ENCODE peak calls at places on chromosomes 7 and 10, in four cellular contexts. Y is mammary epithelial cell, M is neural progenitor cell, Z is GM23248. S is an unnamed sample.
A peak's percentile ranks its signal among the peaks of the same experiment; 100 is the strongest.

GRCh38 chr7:23044581-23044980 is 30.7 kb upstream of the HYCC1 start:
- DNase-seq in M (no peak), Z (no peak), Y (no peak), S (no peak)

GRCh38 chr10:74704629-74705360 is 121.6 kb upstream of the KAT6B start:
- DNase-seq in Z (no peak), M (no peak), Y (no peak), S (no peak)

GRCh38 chr7:159026271-159027047 is 118.2 kb downstream of the VIPR2 start:
- DNase-seq in M (peak; percentile 93), Z (no peak), Y (no peak), S (no peak)

GRCh38 chr10:72564596-72564995 is 61.3 kb downstream of the MICU1 start:
- DNase-seq in Y (peak; percentile 3), Z (peak; percentile 91), M (no peak), S (no peak)

GRCh38 chr10:79409038-79410035 is 36.1 kb downstream of the ZCCHC24 start:
- DNase-seq in M (no peak), Z (no peak), Y (no peak), S (peak; percentile 66)

GRCh38 chr7:19747740-19748339 is 25.6 kb downstream of the TMEM196 start:
- DNase-seq in Z (peak; percentile 59), Y (peak; percentile 21), M (peak; percentile 67), S (no peak)

GRCh38 chr10:99328579-99329237 is 448 bp upstream of the CNNM1 start:
- DNase-seq in M (no peak), Z (peak; percentile 64), Y (peak; percentile 11), S (no peak)

GRCh38 chr7:96121752-96122151 is 200.1 kb downstream of the SLC25A13 start:
- DNase-seq in M (no peak), Z (no peak), Y (no peak), S (no peak)

GRCh38 chr7:45026013-45026412 is 26.0 kb downstream of the CCM2 start:
- DNase-seq in Y (no peak), M (no peak), Z (no peak), S (no peak)
- H3K4me1 ChIP-seq in Y (peaks cover 42% of the 10 kb centered on the region), M (no peaks in the 10 kb centered on the region), Z (peaks cover 13% of the 10 kb centered on the region), S (no peaks in the 10 kb centered on the region)

DNA sequence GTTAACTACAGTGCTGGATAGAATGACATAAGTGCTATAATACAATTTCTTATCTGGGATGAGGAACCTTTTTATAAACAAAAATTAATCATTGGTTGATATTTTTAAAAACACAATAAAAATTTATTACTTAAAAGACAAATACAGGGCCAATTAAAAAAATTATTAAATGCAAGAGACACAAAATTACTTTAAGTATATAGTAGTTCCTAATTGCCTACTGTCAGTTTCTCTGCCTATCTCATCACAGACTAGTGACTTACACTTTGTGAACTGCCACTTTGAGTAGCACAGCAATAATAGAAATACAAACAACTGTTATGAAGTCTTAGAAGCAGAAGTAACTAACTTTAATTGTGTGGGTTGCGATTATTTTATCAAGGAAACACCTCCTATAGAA is 8.4 kb downstream of the TES start:
- DNase-seq in Z (no peak), Y (no peak), M (no peak), S (no peak)
- H3K4me3 ChIP-seq in Z (no peak overlapping the region), Y (no peak overlapping the region), M (no peak overlapping the region), S (no peak overlapping the region)

DNA sequence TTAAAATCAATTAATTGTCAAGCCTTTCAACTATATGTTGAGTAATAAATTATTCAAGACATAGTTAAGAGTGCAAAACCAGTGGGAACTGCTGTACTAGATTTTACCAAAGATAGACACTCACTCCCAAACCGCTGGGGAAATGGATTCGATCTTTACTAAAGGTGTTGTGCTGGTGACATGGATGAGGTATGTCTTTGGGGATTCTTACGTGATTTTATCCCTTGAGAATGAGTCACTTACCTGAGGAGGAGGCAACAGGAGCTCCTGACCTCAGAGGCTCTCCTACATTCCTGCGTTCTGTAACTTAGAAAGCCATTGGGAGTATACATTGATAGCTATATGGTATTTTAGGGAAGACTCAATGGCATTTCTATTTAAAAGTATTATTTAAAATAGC is 165.5 kb downstream of the PKD1L1 start:
- DNase-seq in Z (no peak), Y (peak; percentile 84), M (no peak), S (no peak)
- H3K9ac ChIP-seq in Z (no peak overlapping the region), Y (no peak overlapping the region), M (no peak overlapping the region), S (no peak overlapping the region)

GRCh38 chr7:129782257-129783096 is 170.3 kb downstream of the UBE2H start:
- DNase-seq in M (peak; percentile 58), Y (no peak), Z (peak; percentile 31), S (no peak)

GRCh38 chr7:129781856-129782256 is 170.3 kb downstream of the NRF1 start:
- DNase-seq in Z (no peak), Y (no peak), M (peak; percentile 82), S (no peak)

GRCh38 chr7:129779602-129780256 is 168.2 kb downstream of the NRF1 start:
- DNase-seq in Y (peak; percentile 82), M (peak; percentile 85), Z (peak; percentile 52), S (peak; percentile 86)

GRCh38 chr7:129780257-129781127 is 169.0 kb downstream of the NRF1 start:
- DNase-seq in Y (peak; percentile 90), Z (peak; percentile 40), M (peak; percentile 71), S (peak; percentile 94)

DNA sequence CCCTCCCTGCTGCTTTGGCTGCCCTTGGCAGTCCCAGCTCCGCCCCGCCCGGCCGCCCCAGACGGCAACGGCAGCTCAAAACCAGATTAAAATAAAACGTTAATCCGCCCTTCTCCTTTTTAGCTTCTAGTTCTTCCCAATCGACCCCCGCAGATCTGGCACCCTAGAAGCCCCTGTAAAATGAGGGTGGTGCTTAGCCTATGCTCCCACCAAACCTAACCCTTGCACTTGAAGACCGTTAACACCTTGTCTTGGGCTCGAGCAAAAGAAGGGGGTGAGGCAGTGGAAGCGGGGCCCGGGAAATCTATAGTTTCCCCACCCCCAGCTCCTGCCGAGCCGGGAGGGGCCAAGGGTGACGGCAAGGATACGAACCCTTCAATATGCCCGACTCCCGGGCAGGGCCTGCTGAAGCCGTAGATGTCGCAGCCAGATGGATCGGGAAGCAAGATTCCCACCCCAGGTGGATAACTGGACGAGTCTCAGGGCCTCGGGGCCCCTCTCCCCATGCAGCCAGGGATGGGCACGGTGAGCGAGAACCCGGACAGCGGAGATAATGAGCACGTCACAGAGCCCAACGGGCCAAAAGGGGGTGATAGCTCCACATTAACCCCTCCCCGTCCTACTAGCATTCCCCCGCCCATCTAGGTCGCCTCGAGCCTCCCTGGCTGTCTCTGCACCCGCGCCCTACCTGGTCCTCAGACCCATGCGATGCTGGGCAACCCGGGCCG is 169.8 kb downstream of the NRF1 start:
- DNase-seq in Z (no peak), Y (no peak), M (no peak), S (no peak)
- H3K4me1 ChIP-seq in Z (no peaks in the 10 kb centered on the region), Y (peaks cover 13% of the 10 kb centered on the region), M (peaks cover 45% of the 10 kb centered on the region), S (peaks cover 23% of the 10 kb centered on the region)

DNA sequence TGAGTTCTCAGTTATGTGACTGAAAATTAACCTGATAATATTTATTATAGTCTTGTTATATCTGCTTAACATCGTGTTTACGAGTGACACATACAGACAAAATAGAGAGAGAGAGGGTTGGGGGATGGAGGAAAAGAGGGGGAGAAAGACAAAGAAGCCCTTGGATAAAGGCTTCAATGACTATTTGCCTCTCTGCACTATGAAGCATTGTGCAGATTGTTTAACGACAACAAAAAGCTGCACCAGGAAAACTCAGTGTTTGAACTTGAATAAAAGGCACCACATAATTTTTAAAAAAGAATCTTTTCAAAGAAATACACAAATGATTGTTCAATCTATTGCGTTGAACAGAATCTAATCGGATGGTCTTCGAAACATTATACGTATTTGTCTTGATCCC is 27.8 kb downstream of the MAGI2 start:
- DNase-seq in Y (no peak), Z (no peak), M (no peak), S (no peak)
- H3K4me3 ChIP-seq in Y (no peak overlapping the region), Z (no peak overlapping the region), M (no peak overlapping the region), S (no peak overlapping the region)

GRCh38 chr7:21106296-21106732 is 319.6 kb upstream of the SP8 start:
- DNase-seq in M (no peak), Y (peak; percentile 96), Z (no peak), S (no peak)

GRCh38 chr7:21104124-21104500 is 317.4 kb upstream of the SP8 start:
- DNase-seq in Y (peak; percentile 51), M (no peak), Z (no peak), S (no peak)

GRCh38 chr7:21107101-21107500 is 320.4 kb upstream of the SP8 start:
- DNase-seq in Y (peak; percentile 31), M (no peak), Z (no peak), S (no peak)

GRCh38 chr7:21099955-21100354 is 313.3 kb upstream of the SP8 start:
- DNase-seq in Z (no peak), M (no peak), Y (peak; percentile 45), S (no peak)

DNA sequence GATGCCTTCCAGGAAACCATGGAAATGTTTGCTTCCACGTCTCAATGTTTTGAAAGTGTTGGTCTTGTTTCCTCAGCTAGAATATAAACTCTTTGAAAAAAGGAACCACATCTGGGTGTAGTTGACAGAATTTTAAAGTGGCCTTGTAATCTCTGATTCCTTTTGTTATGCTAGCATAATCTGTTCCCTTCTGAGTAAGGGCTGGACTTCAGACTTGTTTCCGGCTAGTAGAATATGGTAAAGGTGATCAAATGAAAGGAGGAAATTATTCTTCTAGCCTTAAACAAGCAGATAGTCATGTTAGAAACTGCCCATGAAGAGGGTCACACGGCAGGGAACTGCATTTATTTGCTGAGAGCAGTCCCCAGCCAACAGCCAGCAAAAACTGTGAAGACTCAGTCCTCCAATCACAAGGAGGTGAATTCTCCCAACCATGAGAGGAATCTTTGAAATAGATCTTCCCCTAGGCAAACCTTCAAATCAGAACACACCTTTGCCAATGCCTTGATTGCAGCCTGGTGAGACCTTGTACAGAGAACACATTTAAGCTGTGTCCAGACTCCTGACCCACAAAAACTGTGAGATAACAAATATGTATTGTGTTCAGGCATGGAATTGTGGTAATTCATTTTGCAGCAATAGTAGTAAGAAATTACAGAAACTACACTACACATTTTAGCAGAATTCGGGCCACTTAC is 316.9 kb upstream of the SP8 start:
- DNase-seq in Z (no peak), Y (no peak), M (no peak), S (no peak)
- H3K9ac ChIP-seq in Z (no peak overlapping the region), Y (no peak overlapping the region), M (no peak overlapping the region), S (no peak overlapping the region)

GRCh38 chr10:110859947-110860376 is 11.8 kb upstream of the PDCD4 start:
- DNase-seq in M (no peak), Z (peak; percentile 84), Y (no peak), S (no peak)
- H3K4me1 ChIP-seq in M (peaks cover 6% of the 10 kb centered on the region), Z (peaks cover 20% of the 10 kb centered on the region), Y (peaks cover 31% of the 10 kb centered on the region), S (peaks cover 15% of the 10 kb centered on the region)

S was measured in kidney.